ENCODE peak calls at places on chromosomes 16 and 17, in six cellular contexts. H, W, Q, E, T and U are unnamed samples. For H3K9me3, the result is how much of the 10 kb centered on the place peaks cover.

GRCh38 chr17:49409066-49409465 is 5.6 kb downstream of the PHB1 start:
- DNase-seq in E (no peak), H (no peak), W (no peak), T (peak), Q (no peak), U (no peak)

GRCh38 chr16:50367777-50368409 is 895 bp downstream of the BRD7 start:
- DNase-seq in T (no peak), E (no peak), Q (no peak), W (no peak), H (no peak), U (no peak)

GRCh38 chr17:80260791-80261158 is at the start of gene RNF213:
- DNase-seq in Q (no peak), H (no peak), E (peak), T (peak), W (peak), U (peak)

GRCh38 chr17:251531-251930 is 70.1 kb upstream of the DOC2B start:
- DNase-seq in T (no peak), H (no peak), Q (no peak), W (no peak), E (no peak), U (no peak)

GRCh38 chr16:56549744-56550385 is 15.0 kb upstream of the MT4 start:
- DNase-seq in T (no peak), Q (no peak), E (no peak), W (no peak), H (no peak), U (no peak)

GRCh38 chr16:80670170-80670865 is 129.5 kb downstream of the DYNLRB2 start:
- DNase-seq in T (no peak), Q (no peak), W (no peak), H (no peak), E (no peak), U (no peak)

GRCh38 chr17:78998311-78999055 is 11.1 kb downstream of the CANT1 start:
- DNase-seq in W (peak), Q (no peak), H (no peak), E (no peak), T (peak), U (no peak)

GRCh38 chr16:65122974-65123845 is 1.3 kb upstream of the CDH11 start:
- DNase-seq in E (no peak), T (peak), Q (no peak), W (peak), H (no peak), U (peak)

GRCh38 chr16:57865746-57866528 is 63.6 kb upstream of the KIFC3 start:
- DNase-seq in W (no peak), T (no peak), E (no peak), H (no peak), Q (no peak), U (no peak)

GRCh38 chr17:44086364-44087311 is 16.1 kb downstream of the G6PC3 start:
- DNase-seq in W (no peak), H (no peak), E (peak), T (no peak), Q (peak), U (peak)

GRCh38 chr17:75315541-75316243 is 26.5 kb upstream of the SLC25A19 start:
- DNase-seq in H (no peak), W (no peak), T (no peak), E (no peak), Q (no peak), U (no peak)

GRCh38 chr16:19601083-19601976 is 45.8 kb downstream of the VPS35L start:
- DNase-seq in W (no peak), H (no peak), E (peak), T (no peak), Q (peak), U (peak)

GRCh38 chr17:38959508-38959907 is 7.7 kb downstream of the FBXO47 start:
- DNase-seq in E (no peak), T (no peak), Q (no peak), H (no peak), W (no peak), U (no peak)

GRCh38 chr17:63514477-63514876 is 8.7 kb upstream of the KCNH6 start:
- DNase-seq in W (no peak), T (no peak), H (no peak), E (no peak), Q (no peak), U (no peak)

GRCh38 chr16:73095885-73096341 is 48.0 kb upstream of the ZFHX3 start:
- DNase-seq in H (no peak), Q (peak), W (no peak), E (no peak), T (no peak), U (peak)

GRCh38 chr17:19263621-19264010 is 26.4 kb downstream of the EPN2 start:
- DNase-seq in W (peak), Q (no peak), E (no peak), H (no peak), T (no peak), U (no peak)

GRCh38 chr17:32929588-32929987 is 1.6 kb downstream of the TMEM98 start:
- DNase-seq in E (no peak), W (no peak), Q (no peak), T (no peak), H (no peak), U (no peak)

GRCh38 chr16:84985079-84986065 is 26.0 kb downstream of the ZDHHC7 start:
- DNase-seq in Q (peak), H (no peak), E (no peak), W (no peak), T (no peak), U (no peak)

GRCh38 chr16:1188781-1189189 is 35.9 kb downstream of the CACNA1H start:
- DNase-seq in W (no peak), E (peak), Q (no peak), H (no peak), T (peak), U (peak)

GRCh38 chr16:69930117-69930776 is 20.9 kb upstream of the CLEC18A start:
- DNase-seq in E (peak), H (no peak), T (peak), W (peak), Q (peak), U (peak)

GRCh38 chr16:32116080-32116479 is 137.0 kb upstream of the TP53TG3D start:
- DNase-seq in T (no peak), Q (no peak), H (no peak), W (no peak), E (no peak), U (no peak)

GRCh38 chr17:80852476-80853015 is 139.1 kb upstream of the CHMP6 start:
- DNase-seq in T (no peak), Q (no peak), W (no peak), H (no peak), E (no peak), U (no peak)

GRCh38 chr17:979539-980405 is at the start of gene NXN:
- DNase-seq in H (no peak), E (peak), T (peak), Q (peak), W (peak), U (peak)

GRCh38 chr16:56637814-56638750 is at the start of gene MT1A:
- DNase-seq in T (peak), Q (peak), H (no peak), W (peak), E (no peak), U (no peak)

GRCh38 chr16:56351481-56351880 is 73.9 kb downstream of the AMFR start:
- DNase-seq in T (no peak), H (no peak), E (no peak), W (peak), Q (no peak), U (no peak)

GRCh38 chr17:52106638-52107261 is 51.8 kb downstream of the CA10 start:
- DNase-seq in Q (peak), H (no peak), T (peak), W (peak), E (peak), U (peak)

GRCh38 chr16:10170016-10170415 is 12.2 kb downstream of the GRIN2A start:
- DNase-seq in W (no peak), T (no peak), Q (no peak), E (no peak), H (no peak), U (no peak)

GRCh38 chr17:81193470-81194224 is 27.6 kb upstream of the AATK start:
- DNase-seq in W (no peak), E (no peak), H (no peak), Q (no peak), T (no peak), U (no peak)

GRCh38 chr17:67700037-67700436 is 17.7 kb upstream of the NOL11 start:
- DNase-seq in W (no peak), T (no peak), H (no peak), Q (no peak), E (no peak), U (no peak)

GRCh38 chr16:85321856-85322271 is 209.6 kb upstream of the CIBAR2 start:
- DNase-seq in E (no peak), H (no peak), T (peak), Q (no peak), W (peak), U (no peak)

GRCh38 chr16:75385507-75386152 is 47.7 kb downstream of the CFDP1 start:
- DNase-seq in E (no peak), H (no peak), T (no peak), Q (peak), W (no peak), U (peak)

DNA sequence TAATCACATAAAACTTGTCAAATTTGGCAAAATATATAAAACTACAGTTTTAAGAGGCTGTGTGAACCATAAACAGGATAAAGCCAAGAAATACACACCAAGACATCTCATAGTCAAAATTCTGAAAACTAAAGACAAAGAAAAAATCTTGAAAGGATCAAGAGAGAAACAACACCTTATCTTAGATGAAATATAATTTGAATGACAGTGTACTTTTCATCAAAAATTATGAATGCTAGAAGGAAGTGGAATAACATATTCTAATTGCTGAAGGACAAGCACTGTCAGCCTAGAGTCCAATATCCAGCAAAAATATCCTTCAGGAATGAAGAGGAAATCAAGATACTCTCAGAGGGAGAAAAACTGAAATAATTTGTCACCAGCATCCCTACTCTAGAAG is 37.2 kb downstream of the PIK3R5 start:
- DNase-seq in E (no peak), W (no peak), Q (no peak), T (no peak), H (no peak), U (no peak)
- H3K9me3 ChIP-seq in E (under half), W (under half), Q (half or more), T (under half), H (under half), U (under half)

DNA sequence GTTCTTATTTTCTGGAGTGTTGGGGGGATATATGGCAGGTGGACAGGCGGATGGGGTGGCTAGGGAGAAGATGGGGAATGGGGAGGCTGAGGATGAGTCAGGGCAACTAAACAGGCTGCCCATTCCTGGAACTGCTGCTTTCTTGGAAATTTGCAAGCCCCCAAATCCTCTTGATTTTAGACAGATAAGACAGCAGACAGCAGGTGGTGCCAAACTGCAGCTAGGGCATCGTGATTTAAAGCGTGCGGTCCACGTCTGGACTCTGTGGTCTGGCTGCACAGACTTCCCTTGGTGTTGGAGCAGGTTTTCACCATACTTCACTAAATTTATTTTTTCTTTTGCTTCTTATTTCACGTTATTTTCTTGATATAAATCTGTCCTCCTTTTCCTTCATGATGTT is 10.9 kb upstream of the KRT24 start:
- DNase-seq in W (no peak), E (no peak), H (no peak), T (no peak), Q (peak), U (peak)
- TF ChIP-seq CTCF in W (no peak), E (no peak), H (no peak), T (no peak), Q (no peak), U (peak)

DNA sequence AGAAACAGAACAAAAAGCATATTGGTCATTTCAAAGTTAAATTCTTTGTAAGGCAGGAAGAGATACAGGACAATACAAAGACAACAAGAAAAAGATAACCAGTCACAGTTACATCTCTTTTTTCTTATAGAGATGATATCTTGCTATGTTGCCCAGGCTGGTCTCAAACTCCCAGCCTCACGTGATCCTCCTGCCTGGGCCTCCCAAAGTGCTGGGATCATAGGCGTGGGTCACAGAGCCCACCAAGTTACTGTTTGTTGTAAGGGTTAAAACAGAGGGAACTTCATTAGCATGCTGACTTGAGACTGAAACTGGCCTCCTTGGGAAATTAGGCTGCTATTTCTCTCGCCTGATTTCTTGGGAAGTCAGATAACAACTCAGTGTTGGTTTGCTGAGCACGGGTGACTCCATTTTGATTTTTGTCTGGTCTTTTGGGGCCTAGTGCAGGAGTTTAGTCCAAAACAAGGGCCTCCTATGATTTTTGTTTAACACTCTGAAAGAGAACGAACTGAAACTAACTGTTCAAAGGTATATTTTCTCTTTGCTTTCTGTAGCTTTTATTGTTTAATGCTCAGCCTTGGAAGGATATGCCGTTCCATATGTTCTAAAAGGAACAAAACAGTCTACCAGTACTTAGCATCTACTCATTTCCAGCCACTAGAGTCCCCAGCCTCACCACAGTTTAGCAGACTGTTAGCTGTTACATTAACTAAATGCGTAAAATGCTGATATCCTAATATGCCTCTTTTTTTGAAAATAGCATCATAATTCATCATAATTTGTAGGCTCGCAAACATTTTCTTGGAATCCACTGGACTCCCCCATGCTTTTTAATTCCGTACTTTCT is 31.4 kb upstream of the SEC14L1 start:
- DNase-seq in E (no peak), W (no peak), H (no peak), Q (no peak), T (no peak), U (no peak)
- H3K27ac ChIP-seq in E (no peak), W (peak), H (peak), Q (no peak), T (peak), U (peak)

DNA sequence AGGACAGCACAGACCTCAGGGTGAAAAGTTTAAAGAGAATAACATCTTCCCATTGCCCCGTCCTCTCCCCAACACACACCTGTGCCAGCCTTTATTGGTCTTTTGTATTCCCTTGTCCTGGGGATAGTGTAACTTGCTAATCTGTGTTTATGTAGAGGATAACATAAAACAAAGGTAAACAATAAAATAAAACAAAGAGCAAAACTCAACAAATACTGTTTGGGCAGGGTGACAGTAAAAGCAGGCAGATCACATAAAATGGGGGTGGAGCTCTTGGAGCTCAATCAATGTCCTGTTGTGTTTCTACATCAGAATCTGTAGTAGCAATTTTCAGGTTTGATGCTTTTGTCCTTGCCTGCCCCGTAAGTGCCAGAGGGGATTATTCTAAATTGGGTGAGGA is 1939.7 kb downstream of the TP53TG3F start:
- DNase-seq in E (no peak), H (no peak), T (no peak), W (no peak), Q (no peak), U (no peak)
- H3K9me3 ChIP-seq in E (under half), H (under half), T (under half), W (under half), Q (under half), U (under half)

GRCh38 chr16:54938351-54939346 is 8.0 kb downstream of the IRX5 start:
- DNase-seq in H (no peak), W (no peak), Q (no peak), E (no peak), T (no peak), U (peak)
- TF ChIP-seq CTCF in H (no peak), W (no peak), Q (no peak), E (no peak), T (no peak), U (no peak)

GRCh38 chr17:4534515-4534914 is 20.7 kb downstream of the MYBBP1A start:
- DNase-seq in T (no peak), W (no peak), Q (no peak), E (no peak), H (no peak), U (no peak)
- H3K27ac ChIP-seq in T (peak), W (no peak), Q (peak), E (no peak), H (no peak), U (no peak)

DNA sequence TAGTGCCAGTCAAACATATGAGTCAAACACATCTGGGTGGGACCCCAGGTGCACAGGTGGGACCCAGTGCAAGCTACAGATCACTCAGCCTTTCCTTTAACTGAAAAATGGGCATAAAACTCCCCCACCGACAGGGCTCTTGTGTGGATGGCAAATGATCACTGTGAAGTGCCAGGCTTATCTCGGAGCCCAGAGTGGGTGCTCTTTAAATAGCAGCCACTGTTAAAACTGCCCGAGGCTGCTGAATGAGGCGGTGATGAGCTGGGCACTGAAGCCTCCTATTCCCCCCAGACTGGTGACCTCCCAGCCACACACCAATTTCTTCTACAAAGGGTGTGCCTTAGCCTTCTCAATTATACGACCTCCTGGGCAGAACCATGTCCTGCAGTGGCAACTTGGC is 433.8 kb downstream of the SLC39A11 start:
- DNase-seq in Q (no peak), H (no peak), W (no peak), T (no peak), E (no peak), U (no peak)
- H3K9me3 ChIP-seq in Q (under half), H (under half), W (under half), T (under half), E (under half), U (under half)

DNA sequence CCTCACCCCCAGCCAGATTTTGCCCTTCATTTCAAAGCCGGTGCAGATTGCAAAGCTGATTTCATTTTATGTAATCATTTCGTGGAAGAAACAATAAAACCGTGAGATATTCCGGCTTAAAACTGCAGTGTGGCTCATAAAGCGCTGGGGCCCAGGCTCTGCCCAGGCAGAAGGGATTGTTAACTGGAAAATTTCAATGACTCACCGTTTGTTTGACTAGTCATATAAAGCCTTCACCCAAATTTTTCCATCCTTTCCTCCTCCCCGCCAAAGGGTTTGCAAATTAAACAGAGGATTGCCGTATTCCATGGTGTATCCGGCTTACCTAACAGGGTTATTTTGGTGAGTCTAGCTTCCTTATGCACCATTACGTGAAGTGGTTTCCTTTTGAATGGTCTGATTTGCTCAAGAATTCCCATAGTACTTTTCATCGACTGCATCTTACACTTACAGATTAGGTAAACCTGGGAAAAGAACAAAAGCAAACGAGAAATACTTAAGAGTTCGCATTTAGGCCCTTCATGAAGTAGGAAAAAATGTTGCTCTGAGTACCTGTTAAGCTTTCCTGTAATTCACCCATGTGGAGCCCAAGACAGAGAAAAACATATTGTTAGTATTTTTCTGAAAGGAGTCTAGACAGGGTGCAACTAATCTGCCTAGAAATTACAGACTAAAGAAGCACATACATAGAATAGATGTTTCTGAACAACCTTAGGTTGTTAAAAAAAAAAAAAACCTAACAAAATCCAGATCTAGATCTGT is 949 bp upstream of the GSPT1 start:
- DNase-seq in E (no peak), H (no peak), Q (peak), W (no peak), T (peak), U (peak)
- TF ChIP-seq CTCF in E (no peak), H (peak), Q (no peak), W (no peak), T (no peak), U (no peak)

GRCh38 chr17:37301288-37301687 is 74.5 kb upstream of the C17orf78 start:
- DNase-seq in T (no peak), E (no peak), Q (peak), H (no peak), W (no peak), U (peak)
- H3K27ac ChIP-seq in T (no peak), E (no peak), Q (peak), H (no peak), W (peak), U (peak)

GRCh38 chr16:22335668-22336246 is 38.5 kb downstream of the POLR3E start:
- DNase-seq in Q (no peak), W (no peak), E (no peak), H (no peak), T (no peak), U (no peak)
- H3K9me3 ChIP-seq in Q (under half), W (under half), E (under half), H (under half), T (under half), U (under half)